ENCODE peak calls at places on chromosome 2, in nine cellular contexts. R is left lung, S is neural progenitor cell, V is upper lobe of left lung, P is fibroblast of villous mesenchyme, F is cardiac fibroblast, Z is heart left ventricle, D is left ventricle myocardium inferior, E is HFF-Myc. I is an unnamed sample.
A peak's percentile ranks its signal among the peaks of the same experiment; 100 is the strongest.

GRCh38 chr2:236748385-236748784 is 178.8 kb downstream of the ACKR3 start:
- DNase-seq in P (no peak), D (peak; percentile 38), F (no peak), S (no peak), R (no peak), Z (peak; percentile 47), E (no peak), V (no peak), I (no peak)

GRCh38 chr2:73081181-73081671 is 9.7 kb upstream of the SFXN5 start:
- DNase-seq in D (no peak), F (no peak), E (no peak), Z (no peak), R (no peak), S (peak; percentile 28), V (peak; percentile 71), P (no peak), I (no peak)

GRCh38 chr2:6993230-6993640 is 76.0 kb downstream of the RNF144A start:
- DNase-seq in Z (no peak), E (no peak), F (peak; percentile 51), V (no peak), P (no peak), R (no peak), S (no peak), D (peak; percentile 74), I (no peak)

GRCh38 chr2:159518321-159519005 is 97.9 kb downstream of the BAZ2B start:
- DNase-seq in D (no peak), P (peak; percentile 16), F (no peak), E (no peak), Z (no peak), V (no peak), R (no peak), S (no peak), I (no peak)

GRCh38 chr2:119448427-119449141 is 16.9 kb downstream of the TMEM37 start:
- DNase-seq in R (no peak), E (no peak), Z (no peak), P (no peak), V (no peak), F (no peak), S (no peak), D (no peak), I (no peak)

GRCh38 chr2:9918275-9918674 is 33.2 kb upstream of the GRHL1 start:
- DNase-seq in P (no peak), F (peak; percentile 32), S (no peak), V (no peak), E (no peak), R (no peak), D (no peak), Z (no peak), I (no peak)

GRCh38 chr2:223019987-223020717 is 31.8 kb upstream of the KCNE4 start:
- DNase-seq in V (no peak), R (no peak), F (no peak), E (no peak), S (no peak), P (no peak), Z (no peak), D (no peak), I (no peak)

GRCh38 chr2:74440378-74441110 is 1.2 kb downstream of the RTKN start:
- DNase-seq in V (peak; percentile 95), Z (peak; percentile 92), P (peak; percentile 85), E (peak; percentile 48), S (peak; percentile 94), F (peak; percentile 91), R (peak; percentile 94), D (peak; percentile 91), I (no peak)

GRCh38 chr2:27804146-27804545 is 32.6 kb downstream of the MRPL33 start:
- DNase-seq in F (peak; percentile 32), Z (no peak), E (no peak), D (no peak), V (no peak), S (no peak), R (no peak), P (peak; percentile 40), I (no peak)

GRCh38 chr2:86231680-86232372 is 32.6 kb downstream of the MRPL35 start:
- DNase-seq in F (no peak), R (no peak), V (no peak), E (no peak), S (no peak), Z (no peak), D (no peak), P (no peak), I (no peak)

GRCh38 chr2:112884869-112885502 is 26.0 kb upstream of the IL37 start:
- DNase-seq in E (no peak), V (no peak), P (peak; percentile 28), S (peak; percentile 71), R (peak; percentile 80), Z (peak; percentile 30), D (peak; percentile 32), F (peak; percentile 12), I (no peak)

GRCh38 chr2:127694986-127695385 is 6.3 kb upstream of the SFT2D3 start:
- DNase-seq in F (peak; percentile 35), E (no peak), P (no peak), D (no peak), Z (no peak), V (no peak), S (no peak), R (no peak), I (peak; percentile 51)

GRCh38 chr2:102078773-102079172 is 63.8 kb upstream of the IL1R1 start:
- DNase-seq in D (no peak), P (no peak), E (no peak), Z (no peak), V (no peak), F (no peak), S (no peak), R (no peak), I (no peak)

DNA sequence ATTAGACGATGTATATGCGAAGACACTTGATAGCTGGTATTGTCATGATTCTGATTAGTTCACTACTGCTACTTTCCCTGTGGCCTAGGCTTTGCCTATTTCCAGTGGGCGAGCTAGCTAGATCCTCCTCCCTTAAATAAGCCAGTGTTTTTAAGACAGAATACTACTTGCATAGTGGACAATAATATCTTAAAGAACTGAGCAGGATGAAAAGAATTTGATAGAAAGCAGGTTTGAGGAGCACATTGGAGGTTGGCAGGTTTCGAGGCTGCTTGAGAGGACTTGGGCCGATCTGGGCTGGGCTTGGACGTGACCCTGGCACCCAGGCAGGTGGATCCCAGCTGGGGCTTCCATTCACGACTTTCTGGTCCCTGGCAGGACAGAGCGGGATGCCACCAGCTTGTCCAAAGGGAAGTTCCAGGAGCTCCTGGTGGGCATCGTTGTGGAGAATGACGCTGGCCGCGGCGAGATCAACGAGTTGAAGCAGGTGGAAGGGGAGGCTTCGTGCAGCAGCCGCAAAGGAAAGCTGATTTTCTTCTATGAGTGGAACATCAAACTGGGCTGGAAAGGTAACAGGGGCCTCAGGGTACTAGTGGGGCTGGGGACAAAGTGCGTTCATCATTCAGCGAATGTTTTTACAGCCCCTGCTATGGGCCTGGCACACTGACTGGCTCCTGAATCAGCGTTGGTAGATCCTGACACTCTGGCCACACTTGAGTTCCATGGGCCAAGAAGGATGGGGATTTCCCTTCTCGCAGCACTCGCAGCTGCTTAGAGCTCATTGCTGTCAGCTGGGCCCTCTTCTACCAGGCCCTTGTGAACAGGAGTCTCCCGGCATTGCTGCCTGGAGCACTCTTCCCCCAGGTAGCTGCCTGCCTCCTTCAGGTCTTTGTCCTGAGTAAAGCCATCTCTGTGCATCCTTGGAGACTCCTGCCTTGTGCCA is 16.9 kb downstream of the C2orf74 start:
- DNase-seq in E (no peak), V (peak; percentile 71), R (no peak), P (peak; percentile 50), D (no peak), F (peak; percentile 16), Z (no peak), S (no peak), I (no peak)
- H3K4me3 ChIP-seq in E (peak overlapping the region; percentile 59), V (peak overlapping the region; percentile 86), R (peak overlapping the region; percentile 66), P (peak overlapping the region; percentile 69), D (peak overlapping the region; percentile 90), F (no peak overlapping the region), Z (peak overlapping the region; percentile 66), S (peak overlapping the region; percentile 63), I (peak overlapping the region; percentile 91)

DNA sequence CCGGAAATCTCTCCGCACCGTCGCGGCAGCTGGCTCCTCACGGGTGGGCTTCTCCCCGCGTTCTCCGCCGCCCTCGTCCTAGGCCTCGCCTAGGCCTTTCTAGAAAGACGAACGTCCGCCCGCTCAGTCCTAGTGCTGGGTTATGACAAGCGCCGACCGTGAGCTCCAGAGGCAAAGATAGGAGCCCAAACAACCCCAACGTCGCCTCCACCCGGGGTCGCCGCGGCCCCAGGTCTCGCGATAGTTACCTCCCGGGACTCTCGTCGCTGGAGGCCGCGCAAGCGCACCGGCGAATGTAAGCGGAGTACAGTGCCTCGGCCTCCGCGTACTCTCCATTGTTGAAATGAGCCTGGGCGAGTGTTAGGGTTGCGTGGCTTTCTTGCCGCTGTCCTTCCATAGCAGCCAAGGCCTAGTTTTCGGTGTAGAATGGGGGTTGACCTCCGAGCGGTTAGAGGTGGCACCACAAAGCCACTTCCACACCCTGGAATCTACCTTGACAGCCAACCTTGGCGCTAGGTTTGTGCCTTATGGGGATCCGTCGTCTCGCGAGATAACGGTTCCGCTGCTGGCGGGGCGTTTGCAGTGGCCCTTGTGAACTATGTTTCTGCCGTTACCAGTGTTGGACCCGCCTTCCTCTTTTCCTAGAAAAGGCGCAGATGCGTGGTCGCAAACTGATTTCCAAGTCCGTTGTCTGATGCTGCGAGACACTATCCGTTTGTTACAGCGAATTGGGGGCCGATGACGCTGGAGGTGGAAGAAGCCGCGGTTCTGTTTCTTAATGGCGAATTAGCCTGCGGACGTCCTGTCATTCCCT is at the start of gene TTC32:
- DNase-seq in D (peak; percentile 94), S (peak; percentile 96), R (peak; percentile 95), F (peak; percentile 96), E (peak; percentile 77), Z (peak; percentile 95), P (peak; percentile 96), V (peak; percentile 98), I (peak; percentile 96)
- TF ChIP-seq CTCF in D (no peak), S (no peak), R (no peak), F (no peak), E (no peak), Z (no peak), P (no peak), V (peak; percentile 29), I (no peak)

GRCh38 chr2:203237501-203238238 is 1.1 kb upstream of the CYP20A1 start:
- DNase-seq in R (no peak), F (no peak), P (no peak), D (no peak), E (no peak), V (no peak), Z (no peak), S (no peak), I (no peak)
- H3K4me3 ChIP-seq in R (no peak overlapping the region), F (peak overlapping the region; percentile 89), P (peak overlapping the region; percentile 75), D (peak overlapping the region; percentile 98), E (peak overlapping the region; percentile 74), V (peak overlapping the region; percentile 81), Z (peak overlapping the region; percentile 92), S (peak overlapping the region; percentile 77), I (peak overlapping the region; percentile 70)

DNA sequence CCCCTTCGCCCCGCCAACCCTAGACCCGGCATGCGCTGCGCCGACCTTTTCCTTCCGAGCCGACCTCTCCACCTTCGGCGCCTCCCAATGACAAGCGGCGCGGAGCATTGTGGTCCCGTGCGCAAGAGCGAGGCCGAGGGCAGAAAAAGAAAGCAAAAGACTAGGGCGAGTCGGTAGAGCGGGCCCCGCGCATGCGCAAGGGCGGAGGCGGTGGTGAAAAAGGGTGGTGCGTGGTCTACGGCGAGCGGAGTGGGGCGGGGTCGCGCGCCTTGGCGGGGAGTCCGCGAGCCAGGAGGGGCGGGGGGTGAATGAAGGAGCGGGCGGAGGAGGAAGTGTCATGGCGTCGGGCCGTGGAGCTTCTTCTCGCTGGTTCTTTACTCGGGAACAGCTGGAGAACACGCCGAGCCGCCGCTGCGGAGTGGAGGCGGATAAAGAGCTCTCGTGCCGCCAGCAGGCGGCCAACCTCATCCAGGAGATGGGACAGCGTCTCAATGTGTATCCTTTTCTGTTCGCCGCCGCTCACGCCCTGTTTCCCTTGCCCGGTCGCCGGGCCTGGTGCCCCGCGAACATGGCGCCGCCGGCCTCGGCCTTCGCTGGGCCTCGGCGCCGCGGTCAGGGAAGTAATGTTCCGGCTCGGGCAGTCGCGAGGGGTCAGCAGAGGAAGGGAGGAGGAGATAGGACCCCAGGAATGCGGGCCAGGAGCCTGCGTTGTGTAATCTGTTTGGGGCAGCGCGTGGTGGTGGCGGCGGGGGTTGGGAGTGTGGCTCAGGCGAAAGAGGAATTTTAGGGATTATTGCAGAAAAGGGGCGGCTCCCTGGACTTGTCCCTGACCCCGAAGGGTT is at the start of gene CCNT2:
- DNase-seq in F (peak; percentile 100), R (peak; percentile 100), P (peak; percentile 99), Z (peak; percentile 100), V (peak; percentile 100), S (peak; percentile 99), D (peak; percentile 99), E (peak; percentile 96), I (peak; percentile 99)
- TF ChIP-seq CTCF in F (no peak), R (peak; percentile 15), P (no peak), Z (no peak), V (peak; percentile 20), S (peak; percentile 31), D (peak; percentile 27), E (no peak), I (no peak)